ENCODE peak calls at places on chromosomes 7 and 10, in nine cellular contexts. O is activated CD4-positive, alpha-beta T cell treated with anti-CD3 and anti-CD28 coated beads, Interleukin-2, amount 10 ng/mL, durations not matched to agents 24 days and 14 days; N is stimulated activated naive CD8-positive, alpha-beta T cell treated with anti-CD3 and anti-CD28 coated beads, Interleukin-15, Interleukin-2, amounts not matched to agents 100 U/mL and 50 U/mL, for 24 hours; E is T-cell; I is psoas muscle; X is stimulated activated CD8-positive, alpha-beta memory T cell treated with anti-CD3 and anti-CD28 coated beads, Interleukin-4, amount 100 ng/mL, for 24 hours; H is GM23248; M is small intestine; W is kidney tubule cell. U is an unnamed sample.

GRCh38 chr10:124898493-124898892 is 43.4 kb upstream of the ZRANB1 start:
- DNase-seq in W (peak), M (peak), N (no peak), E (no peak), I (no peak), O (no peak), X (no peak), H (no peak), U (no peak)

GRCh38 chr7:103073989-103074518 is 542 bp downstream of the FBXL13 start:
- DNase-seq in N (no peak), M (peak), O (no peak), W (no peak), I (no peak), X (no peak), E (no peak), H (peak), U (no peak)

GRCh38 chr7:18016547-18017444 is 10.8 kb downstream of the PRPS1L1 start:
- DNase-seq in M (no peak), N (no peak), O (no peak), E (no peak), X (no peak), W (no peak), H (no peak), I (no peak), U (no peak)

GRCh38 chr7:157008206-157009169 is 2.0 kb downstream of the MNX1 start:
- DNase-seq in O (no peak), I (no peak), W (no peak), X (no peak), M (no peak), N (no peak), H (no peak), E (no peak), U (no peak)

GRCh38 chr7:120394595-120394994 is 121.6 kb downstream of the KCND2 start:
- DNase-seq in M (no peak), W (no peak), N (no peak), E (no peak), O (no peak), X (no peak), I (no peak), H (no peak), U (no peak)

GRCh38 chr10:104255244-104255981 is 721 bp downstream of the GSTO1 start:
- DNase-seq in H (peak), E (no peak), O (peak), X (no peak), N (no peak), I (no peak), W (peak), M (peak), U (no peak)

GRCh38 chr7:90530263-90530662 is 60.8 kb downstream of the PTTG1IP2 start:
- DNase-seq in M (no peak), N (no peak), H (peak), E (no peak), I (no peak), W (peak), O (no peak), X (no peak), U (no peak)

GRCh38 chr10:113576853-113577252 is 24.0 kb downstream of the HABP2 start:
- DNase-seq in I (no peak), W (peak), M (no peak), N (peak), O (peak), H (peak), E (no peak), X (no peak), U (no peak)

GRCh38 chr10:27679996-27680395 is 65.6 kb downstream of the MKX start:
- DNase-seq in M (no peak), X (no peak), W (no peak), N (no peak), E (no peak), H (peak), I (no peak), O (no peak), U (no peak)

GRCh38 chr10:71213761-71214440 is 1.5 kb downstream of the UNC5B start:
- DNase-seq in H (peak), O (no peak), X (no peak), N (no peak), M (no peak), W (peak), E (no peak), I (no peak), U (peak)

GRCh38 chr10:13816195-13816926 is 229.6 kb downstream of the PRPF18 start:
- DNase-seq in N (no peak), E (no peak), W (peak), M (no peak), X (no peak), O (no peak), I (peak), H (peak), U (no peak)

GRCh38 chr7:28358423-28358868 is 53.9 kb upstream of the CREB5 start:
- DNase-seq in W (peak), N (no peak), H (peak), X (no peak), O (no peak), I (no peak), E (no peak), M (no peak), U (no peak)

GRCh38 chr7:101688183-101688831 is 59.2 kb upstream of the MYL10 start:
- DNase-seq in O (peak), H (peak), N (peak), E (peak), W (peak), M (peak), I (peak), X (peak), U (peak)

GRCh38 chr7:569996-570800 is 50.6 kb upstream of the PDGFA start:
- DNase-seq in E (no peak), H (no peak), M (no peak), N (no peak), W (no peak), X (no peak), O (no peak), I (peak), U (no peak)

GRCh38 chr7:135930565-135931423 is 46.4 kb downstream of the MTPN start:
- DNase-seq in O (no peak), W (peak), I (no peak), H (peak), X (no peak), M (no peak), E (no peak), N (no peak), U (no peak)

GRCh38 chr7:26627871-26628270 is 236.5 kb downstream of the SKAP2 start:
- DNase-seq in H (no peak), E (no peak), O (no peak), X (no peak), M (no peak), N (no peak), I (no peak), W (no peak), U (no peak)

GRCh38 chr7:5646846-5647245 is 134.6 kb downstream of the RNF216 start:
- DNase-seq in W (no peak), M (no peak), I (no peak), X (no peak), O (no peak), N (no peak), E (no peak), H (peak), U (no peak)

GRCh38 chr7:105677803-105678583 is 96.7 kb upstream of the EFCAB10 start:
- DNase-seq in N (peak), X (no peak), H (peak), E (peak), I (peak), M (peak), O (peak), W (no peak), U (no peak)

GRCh38 chr7:26863504-26864308 is 684 bp downstream of the SKAP2 start:
- DNase-seq in O (no peak), M (peak), I (no peak), X (no peak), E (peak), N (no peak), W (peak), H (peak), U (no peak)

GRCh38 chr10:48760983-48761382 is 76.3 kb downstream of the WDFY4 start:
- DNase-seq in I (no peak), W (no peak), M (no peak), N (no peak), E (no peak), O (peak), H (no peak), X (no peak), U (no peak)

GRCh38 chr7:139038691-139039090 is 2.8 kb upstream of the ZC3HAV1L start:
- DNase-seq in E (no peak), O (no peak), N (no peak), X (no peak), I (no peak), H (no peak), W (no peak), M (no peak), U (no peak)

GRCh38 chr7:70215491-70215890 is 617.2 kb downstream of the AUTS2 start:
- DNase-seq in I (no peak), W (peak), X (no peak), O (no peak), H (peak), E (no peak), N (no peak), M (no peak), U (no peak)

GRCh38 chr7:28536259-28536658 is 123.9 kb downstream of the CREB5 start:
- DNase-seq in E (no peak), N (no peak), O (no peak), X (no peak), W (peak), H (peak), I (peak), M (no peak), U (no peak)

GRCh38 chr7:144826248-144826647 is 9.6 kb downstream of the TPK1 start:
- DNase-seq in I (no peak), M (no peak), O (no peak), N (no peak), E (no peak), X (no peak), W (no peak), H (peak), U (no peak)

GRCh38 chr10:12707461-12708185 is 293.9 kb downstream of the CCDC3 start:
- DNase-seq in H (peak), I (no peak), X (peak), W (peak), E (peak), M (peak), N (peak), O (peak), U (no peak)

GRCh38 chr10:73083234-73083633 is 13.4 kb downstream of the P4HA1 start:
- DNase-seq in N (no peak), M (peak), O (no peak), X (no peak), I (no peak), W (peak), H (peak), E (no peak), U (no peak)

GRCh38 chr7:132154695-132155471 is 421.4 kb downstream of the PLXNA4 start:
- DNase-seq in O (no peak), N (no peak), X (no peak), W (no peak), H (no peak), M (no peak), E (no peak), I (no peak), U (no peak)

GRCh38 chr10:101986277-101986971 is 69.5 kb downstream of the ARMH3 start:
- DNase-seq in X (no peak), M (peak), O (no peak), I (no peak), E (no peak), W (no peak), N (no peak), H (no peak), U (no peak)

GRCh38 chr7:149773446-149774236 is at the start of gene ZNF467:
- DNase-seq in E (peak), N (peak), H (peak), M (peak), I (peak), W (no peak), X (no peak), O (peak), U (peak)